ENCODE peak calls at places on chromosomes 7 and 10, in ten cellular contexts. L is GM20000, Y is naive B cell, V is pancreas, R is T-helper 17 cell, I is endodermal cell, A is foreskin fibroblast, O is HL-60, W is HAP-1, S is adrenal gland. Q is an unnamed sample.

GRCh38 chr7:28953628-28954027 is 4.5 kb downstream of the TRIL start:
- DNase-seq in L (no peak), S (no peak), O (no peak), V (no peak), Y (no peak), R (no peak), A (peak), I (no peak), W (no peak), Q (no peak)

GRCh38 chr7:80478683-80479082 is 33.2 kb downstream of the GNAT3 start:
- DNase-seq in O (no peak), S (no peak), L (no peak), W (no peak), Y (no peak), R (no peak), V (no peak), I (no peak), A (peak), Q (no peak)

GRCh38 chr7:109322833-109323232 is 753.2 kb downstream of the DNAJB9 start:
- DNase-seq in S (no peak), O (no peak), Y (no peak), V (no peak), I (no peak), A (no peak), L (no peak), W (no peak), R (no peak), Q (no peak)

GRCh38 chr10:80455461-80456345 is 1.6 kb downstream of the TSPAN14 start:
- DNase-seq in I (no peak), R (no peak), L (no peak), A (no peak), S (no peak), O (no peak), W (no peak), Y (no peak), V (no peak), Q (no peak)

GRCh38 chr10:101301111-101301731 is 52.7 kb upstream of the BTRC start:
- DNase-seq in V (peak), Y (no peak), A (peak), R (no peak), O (peak), L (peak), I (peak), W (peak), S (peak), Q (peak)

GRCh38 chr10:89657302-89657701 is 12.3 kb upstream of the PANK1 start:
- DNase-seq in S (no peak), O (no peak), R (no peak), A (no peak), V (no peak), Y (no peak), L (no peak), I (no peak), W (no peak), Q (no peak)

GRCh38 chr10:121764241-121764942 is 163.4 kb downstream of the ATE1 start:
- DNase-seq in A (no peak), I (no peak), R (no peak), L (no peak), W (no peak), V (no peak), Y (no peak), S (no peak), O (no peak), Q (no peak)

GRCh38 chr10:71257292-71257997 is 45.1 kb downstream of the UNC5B start:
- DNase-seq in W (no peak), Y (no peak), O (no peak), L (no peak), V (no peak), S (no peak), R (no peak), I (no peak), A (no peak), Q (no peak)

GRCh38 chr10:99234739-99235468 is 748 bp downstream of the HPSE2 start:
- DNase-seq in L (no peak), V (no peak), S (no peak), A (peak), W (no peak), O (no peak), I (peak), Y (no peak), R (no peak), Q (no peak)

GRCh38 chr7:84178013-84178412 is 16.6 kb downstream of the SEMA3A start:
- DNase-seq in A (no peak), I (no peak), L (no peak), O (no peak), W (no peak), Y (no peak), R (no peak), S (no peak), V (no peak), Q (no peak)

GRCh38 chr7:24521917-24522583 is 51.2 kb upstream of the PALS2 start:
- DNase-seq in L (no peak), R (no peak), Y (no peak), O (no peak), A (no peak), W (peak), I (no peak), V (no peak), S (no peak), Q (no peak)

GRCh38 chr10:71357792-71358265 is 38.8 kb downstream of the SLC29A3 start:
- DNase-seq in A (peak), V (no peak), L (no peak), W (no peak), I (no peak), Y (no peak), O (no peak), R (no peak), S (peak), Q (no peak)

GRCh38 chr10:121900443-121901174 is 27.2 kb downstream of the ATE1 start:
- DNase-seq in V (peak), R (no peak), L (peak), W (peak), I (no peak), O (peak), S (no peak), Y (no peak), A (peak), Q (peak)

Q was measured in mucosa of gallbladder.